ENCODE peak calls at places on chromosomes 11 and 22, in five cellular contexts. P is colonic mucosa, I is cardiac muscle cell, L is mesendoderm, N is neuronal stem cell. R is an unnamed sample.

GRCh38 chr11:111236355-111236754 is 9.2 kb upstream of the POU2AF2 start:
- DNase-seq in P (no peak), I (no peak), L (no peak), N (no peak), R (no peak)

GRCh38 chr11:87878373-87878779 is 296.9 kb downstream of the RAB38 start:
- DNase-seq in P (peak; percentile 17), I (peak; percentile 36), L (peak; percentile 54), N (no peak), R (peak; percentile 84)

GRCh38 chr11:13999704-14000103 is 37.2 kb downstream of the SPON1 start:
- DNase-seq in P (no peak), I (no peak), L (no peak), N (no peak), R (no peak)

GRCh38 chr22:19770349-19771220 is 10.0 kb downstream of the TBX1 start:
- DNase-seq in P (no peak), I (no peak), L (no peak), N (no peak), R (no peak)

GRCh38 chr11:50071584-50072225 is 39.0 kb downstream of the OR4C45 start:
- DNase-seq in P (no peak), I (no peak), L (no peak), N (no peak), R (no peak)

GRCh38 chr11:83034673-83035014 is 37.1 kb downstream of the RAB30 start:
- DNase-seq in P (no peak), I (no peak), L (no peak), N (no peak), R (no peak)

GRCh38 chr11:72422414-72422813 is 11.9 kb downstream of the CLPB start:
- DNase-seq in P (no peak), I (peak; percentile 55), L (no peak), N (no peak), R (no peak)

GRCh38 chr11:77503006-77503405 is 29.1 kb upstream of the PAK1 start:
- DNase-seq in P (no peak), I (peak; percentile 26), L (no peak), N (no peak), R (no peak)

GRCh38 chr11:35605691-35606090 is 12.6 kb upstream of the FJX1 start:
- DNase-seq in P (no peak), I (no peak), L (no peak), N (no peak), R (no peak)

GRCh38 chr22:46638601-46639431 is 18.6 kb downstream of the GRAMD4 start:
- DNase-seq in P (no peak), I (no peak), L (no peak), N (no peak), R (no peak)

GRCh38 chr22:35299217-35299716 is 427 bp upstream of the TOM1 start:
- DNase-seq in P (no peak), I (no peak), L (no peak), N (peak; percentile 18), R (no peak)

GRCh38 chr22:50118557-50119168 is 28.9 kb downstream of the MOV10L1 start:
- DNase-seq in P (no peak), I (peak; percentile 58), L (peak; percentile 38), N (no peak), R (no peak)
- H3K4me3 ChIP-seq in P (no peak overlapping the region), I (no peak overlapping the region), L (no peak overlapping the region), N (no peak overlapping the region), R (no peak overlapping the region)

GRCh38 chr11:2826679-2827056 is 58.9 kb downstream of the CDKN1C start:
- DNase-seq in P (no peak), I (no peak), L (peak; percentile 23), N (no peak), R (no peak)
- H3K27ac ChIP-seq in P (peak overlapping the region; percentile 66), I (no peak overlapping the region), L (no peak overlapping the region), N (no peak overlapping the region), R (no peak overlapping the region)

GRCh38 chr11:134243913-134244312 is 9.2 kb downstream of the THYN1 start:
- DNase-seq in P (no peak), I (no peak), L (no peak), N (no peak), R (no peak)
- H3K36me3 ChIP-seq in P (peaks cover 5% of the 10 kb centered on the region), I (peaks cover 27% of the 10 kb centered on the region), L (peaks cover 5% of the 10 kb centered on the region), N (peaks cover 29% of the 10 kb centered on the region), R (no peaks in the 10 kb centered on the region)

GRCh38 chr11:30859709-30860108 is 273.6 kb upstream of the MPPED2 start:
- DNase-seq in P (no peak), I (no peak), L (no peak), N (no peak), R (no peak)

GRCh38 chr11:30853470-30853869 is 267.3 kb upstream of the MPPED2 start:
- DNase-seq in P (no peak), I (no peak), L (no peak), N (no peak), R (no peak)

GRCh38 chr11:30852645-30853044 is 266.5 kb upstream of the MPPED2 start:
- DNase-seq in P (no peak), I (no peak), L (no peak), N (no peak), R (no peak)

GRCh38 chr11:30852091-30852490 is 265.9 kb upstream of the MPPED2 start:
- DNase-seq in P (no peak), I (no peak), L (no peak), N (no peak), R (no peak)

GRCh38 chr11:30855383-30856006 is 269.3 kb upstream of the MPPED2 start:
- DNase-seq in P (no peak), I (peak; percentile 52), L (no peak), N (no peak), R (peak; percentile 51)
- H3K4me3 ChIP-seq in P (no peak overlapping the region), I (no peak overlapping the region), L (no peak overlapping the region), N (no peak overlapping the region), R (no peak overlapping the region)

GRCh38 chr22:32850591-32851517 is 49.3 kb downstream of the TIMP3 start:
- DNase-seq in P (peak; percentile 59), I (no peak), L (no peak), N (no peak), R (no peak)

GRCh38 chr22:32854351-32854804 is 52.9 kb downstream of the TIMP3 start:
- DNase-seq in P (no peak), I (no peak), L (no peak), N (no peak), R (no peak)

GRCh38 chr22:32855023-32855756 is 53.7 kb downstream of the TIMP3 start:
- DNase-seq in P (no peak), I (no peak), L (no peak), N (no peak), R (no peak)

GRCh38 chr22:32852346-32853251 is 51.1 kb downstream of the TIMP3 start:
- DNase-seq in P (peak; percentile 43), I (peak; percentile 40), L (no peak), N (no peak), R (peak; percentile 67)

GRCh38 chr22:32853662-32854061 is 52.2 kb downstream of the TIMP3 start:
- DNase-seq in P (no peak), I (no peak), L (no peak), N (no peak), R (no peak)
- H3K27ac ChIP-seq in P (no peak overlapping the region), I (no peak overlapping the region), L (no peak overlapping the region), N (no peak overlapping the region), R (no peak overlapping the region)

DNA sequence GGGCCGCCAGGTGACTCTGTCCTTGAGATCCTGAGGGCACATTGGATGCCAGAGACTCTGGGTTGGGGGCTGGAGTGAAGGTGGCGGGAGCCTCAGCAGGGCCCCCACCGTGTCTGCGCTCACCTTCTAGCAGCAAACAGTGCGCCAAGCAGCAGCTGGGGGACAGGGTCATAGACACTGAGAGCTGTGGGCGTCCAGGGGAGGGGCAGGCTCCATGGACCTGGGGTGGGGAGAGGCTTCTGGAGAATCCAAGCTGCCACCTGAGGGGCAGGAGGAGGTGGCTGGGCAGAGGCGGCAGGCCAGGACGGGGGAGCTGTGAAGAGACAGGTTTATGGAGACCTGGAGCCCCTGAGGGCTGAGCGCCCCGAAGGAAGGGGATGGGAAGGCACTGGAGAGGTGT is 8.0 kb downstream of the PHRF1 start:
- DNase-seq in P (no peak), I (no peak), L (no peak), N (no peak), R (no peak)
- H3K36me3 ChIP-seq in P (peaks cover 12% of the 10 kb centered on the region), I (peaks cover 22% of the 10 kb centered on the region), L (peaks cover 24% of the 10 kb centered on the region), N (peaks cover 39% of the 10 kb centered on the region), R (peaks cover 23% of the 10 kb centered on the region)

GRCh38 chr11:131744847-131745246 is 374.4 kb downstream of the NTM start:
- DNase-seq in P (no peak), I (no peak), L (no peak), N (no peak), R (no peak)
- H3K4me3 ChIP-seq in P (no peak overlapping the region), I (no peak overlapping the region), L (no peak overlapping the region), N (no peak overlapping the region), R (no peak overlapping the region)

GRCh38 chr11:2950825-2951224 is 21.6 kb upstream of the PHLDA2 start:
- DNase-seq in P (no peak), I (no peak), L (no peak), N (no peak), R (no peak)
- H3K27ac ChIP-seq in P (no peak overlapping the region), I (no peak overlapping the region), L (no peak overlapping the region), N (no peak overlapping the region), R (no peak overlapping the region)

R was measured in Karpas-422.